ENCODE peak calls at places on chromosomes 4 and X, in seven cellular contexts. R is psoas muscle; U is NCI-H1417; W is GM12865; P is substantia nigra; V is CD8-positive, alpha-beta memory T cell; T is tibial artery. E is an unnamed sample.

GRCh38 chr4:48295116-48295515 is 25.5 kb upstream of the TEC start:
- DNase-seq in T (no peak), P (no peak), W (no peak), V (no peak), U (no peak), R (no peak), E (no peak)

GRCh38 chr4:52823478-52824092 is 38.5 kb upstream of the RASL11B start:
- DNase-seq in P (no peak), V (no peak), T (no peak), U (no peak), R (no peak), W (peak; percentile 13), E (no peak)

GRCh38 chr4:173171987-173172386 is 3.4 kb downstream of the GALNT7 start:
- DNase-seq in W (no peak), U (no peak), R (no peak), T (no peak), V (no peak), P (no peak), E (no peak)

GRCh38 chr4:161186750-161187149 is 977.0 kb downstream of the FSTL5 start:
- DNase-seq in W (no peak), V (no peak), R (no peak), P (no peak), T (no peak), U (peak; percentile 77), E (no peak)

GRCh38 chrX:104972737-104973136 is 247.8 kb downstream of the TEX13A start:
- DNase-seq in W (no peak), T (no peak), V (no peak), P (no peak), U (no peak), R (no peak), E (no peak)

GRCh38 chr4:137116144-137116543 is 416.1 kb downstream of the PCDH18 start:
- DNase-seq in V (no peak), U (no peak), T (no peak), W (no peak), R (no peak), P (no peak), E (no peak)

GRCh38 chrX:13719192-13719856 is 15.1 kb downstream of the TRAPPC2 start:
- DNase-seq in P (no peak), V (peak; percentile 52), U (no peak), T (no peak), R (no peak), W (no peak), E (no peak)

GRCh38 chr4:41428941-41429669 is 108.9 kb upstream of the LIMCH1 start:
- DNase-seq in U (no peak), T (no peak), V (no peak), P (no peak), R (no peak), W (no peak), E (no peak)

GRCh38 chr4:20284990-20285389 is 33.3 kb downstream of the SLIT2 start:
- DNase-seq in V (no peak), U (no peak), R (no peak), P (no peak), T (no peak), W (no peak), E (no peak)

GRCh38 chr4:78059524-78059889 is 2.4 kb downstream of the FRAS1 start:
- DNase-seq in V (no peak), P (no peak), W (peak; percentile 57), R (peak; percentile 19), U (peak; percentile 82), T (no peak), E (peak; percentile 21)

GRCh38 chr4:76740866-76741662 is 156.9 kb downstream of the SOWAHB start:
- DNase-seq in W (no peak), P (no peak), V (no peak), T (no peak), U (no peak), R (no peak), E (no peak)

GRCh38 chr4:75344915-75345314 is 169.3 kb downstream of the RCHY1 start:
- DNase-seq in V (no peak), W (no peak), R (no peak), P (no peak), T (no peak), U (no peak), E (no peak)

GRCh38 chrX:107683124-107683895 is 55.0 kb downstream of the PRPS1 start:
- DNase-seq in R (peak; percentile 27), V (no peak), T (peak; percentile 70), W (no peak), U (no peak), P (no peak), E (peak; percentile 47)

GRCh38 chr4:85756938-85757337 is 282.0 kb downstream of the ARHGAP24 start:
- DNase-seq in T (no peak), R (no peak), W (peak; percentile 53), U (peak; percentile 59), V (no peak), P (no peak), E (no peak)

GRCh38 chr4:56606385-56606784 is 74.7 kb downstream of the HOPX start:
- DNase-seq in U (no peak), R (no peak), V (no peak), P (no peak), T (no peak), W (no peak), E (no peak)

GRCh38 chr4:186876961-186877626 is 153.4 kb upstream of the FAT1 start:
- DNase-seq in P (no peak), V (no peak), R (no peak), T (no peak), U (no peak), W (no peak), E (no peak)

GRCh38 chrX:110281377-110281776 is 36.5 kb downstream of the AMMECR1 start:
- DNase-seq in V (no peak), P (no peak), T (no peak), R (no peak), U (no peak), W (no peak), E (no peak)

GRCh38 chr4:55296076-55296475 is 50.0 kb upstream of the SRD5A3 start:
- DNase-seq in V (no peak), W (no peak), U (no peak), R (no peak), T (no peak), P (no peak), E (no peak)

GRCh38 chr4:143294310-143294709 is 42.4 kb upstream of the GAB1 start:
- DNase-seq in R (peak; percentile 66), W (no peak), P (peak; percentile 4), V (no peak), T (peak; percentile 85), U (no peak), E (peak; percentile 50)

GRCh38 chr4:7842384-7843279 is 97.0 kb downstream of the AFAP1 start:
- DNase-seq in V (no peak), P (no peak), T (peak; percentile 91), U (no peak), W (no peak), R (peak; percentile 66), E (no peak)

E was measured in right lobe of liver.